ENCODE peak calls at places on chromosomes 7 and 10, in seven cellular contexts. Z is globus pallidus; X is HEK293T; D is stimulated activated CD8-positive, alpha-beta memory T cell treated with anti-CD3 and anti-CD28 coated beads, Interleukin-4, amount 100 ng/mL, for 24 hours; A is T-helper 1 cell; C is adipocyte; M is pancreas. Y is an unnamed sample.
A peak's percentile ranks its signal among the peaks of the same experiment; 100 is the strongest.

GRCh38 chr10:98956576-98957260 is 278.9 kb downstream of the HPSE2 start:
- DNase-seq in Z (no peak), X (no peak), D (no peak), A (no peak), C (no peak), M (no peak), Y (no peak)

GRCh38 chr10:75355706-75356105 is 45.9 kb downstream of the ZNF503 start:
- DNase-seq in Z (no peak), X (no peak), D (no peak), A (no peak), C (no peak), M (no peak), Y (no peak)

GRCh38 chr10:916716-917415 is 14.6 kb downstream of the LARP4B start:
- DNase-seq in Z (no peak), X (no peak), D (no peak), A (no peak), C (no peak), M (no peak), Y (no peak)

GRCh38 chr10:73506074-73506473 is 10.2 kb upstream of the PPP3CB start:
- DNase-seq in Z (no peak), X (no peak), D (no peak), A (no peak), C (no peak), M (no peak), Y (no peak)

GRCh38 chr7:1065263-1066260 is 21.2 kb downstream of the GPR146 start:
- DNase-seq in Z (peak; percentile 74), X (peak; percentile 85), D (peak; percentile 70), A (peak; percentile 76), C (peak; percentile 88), M (peak; percentile 87), Y (peak; percentile 91)

GRCh38 chr7:18574235-18574540 is 78.6 kb downstream of the HDAC9 start:
- DNase-seq in Z (no peak), X (no peak), D (no peak), A (no peak), C (no peak), M (no peak), Y (no peak)

GRCh38 chr10:65941098-65941655 is 984.7 kb upstream of the LRRTM3 start:
- DNase-seq in Z (no peak), X (no peak), D (no peak), A (no peak), C (no peak), M (no peak), Y (no peak)

GRCh38 chr10:111890046-111890445 is 293.5 kb downstream of the GPAM start:
- DNase-seq in Z (no peak), X (no peak), D (no peak), A (no peak), C (no peak), M (no peak), Y (no peak)

GRCh38 chr10:82150123-82150900 is 275.3 kb downstream of the NRG3 start:
- DNase-seq in Z (no peak), X (peak; percentile 15), D (no peak), A (no peak), C (no peak), M (peak; percentile 21), Y (peak; percentile 31)

GRCh38 chr10:79111427-79111826 is 42.7 kb downstream of the ZMIZ1 start:
- DNase-seq in Z (no peak), X (no peak), D (no peak), A (no peak), C (no peak), M (no peak), Y (no peak)

GRCh38 chr10:69508738-69509340 is 57.6 kb downstream of the TSPAN15 start:
- DNase-seq in Z (no peak), X (no peak), D (no peak), A (no peak), C (no peak), M (no peak), Y (no peak)

GRCh38 chr7:101608772-101609713 is 20.1 kb downstream of the MYL10 start:
- DNase-seq in Z (no peak), X (no peak), D (no peak), A (no peak), C (no peak), M (peak; percentile 86), Y (peak; percentile 77)

GRCh38 chr10:52782554-52782953 is 10.0 kb upstream of the MBL2 start:
- DNase-seq in Z (no peak), X (no peak), D (no peak), A (no peak), C (no peak), M (no peak), Y (no peak)

GRCh38 chr10:92492748-92493240 is 81.1 kb downstream of the IDE start:
- DNase-seq in Z (no peak), X (no peak), D (no peak), A (no peak), C (no peak), M (no peak), Y (no peak)

GRCh38 chr7:73980206-73980605 is 47.8 kb upstream of the ELN start:
- DNase-seq in Z (no peak), X (no peak), D (no peak), A (no peak), C (no peak), M (no peak), Y (no peak)

GRCh38 chr10:88989423-88989822 is 1.2 kb upstream of the FAS start:
- DNase-seq in Z (no peak), X (no peak), D (no peak), A (no peak), C (no peak), M (no peak), Y (no peak)

GRCh38 chr10:97333601-97334369 is 744 bp downstream of the FRAT2 start:
- DNase-seq in Z (no peak), X (peak; percentile 44), D (no peak), A (no peak), C (peak; percentile 64), M (peak; percentile 64), Y (peak; percentile 64)

GRCh38 chr10:102476466-102477141 is 25.3 kb upstream of the C10orf95 start:
- DNase-seq in Z (no peak), X (no peak), D (no peak), A (no peak), C (no peak), M (peak; percentile 21), Y (no peak)

Y was measured in mucosa of descending colon.